ENCODE peak calls at places on chromosomes 1 and 21, in seven cellular contexts. One of them, this sample, is unnamed.

GRCh38 chr1:212173572-212173971 is 111.6 kb upstream of the PPP2R5A start:
- DNase-seq in NCI-H774: no peak
- DNase-seq in memory B cell: no peak
- DNase-seq in stimulated activated CD8-positive, alpha-beta memory T cell treated with anti-CD3 and anti-CD28 coated beads, Interleukin-4, amount 100 ng/mL, for 1 hour: no peak
- DNase-seq in activated CD8-positive, alpha-beta T cell treated with anti-CD3 and anti-CD28 coated beads for 36 hours: no peak
- DNase-seq in iris pigment epithelial cell: no peak
- DNase-seq in HT1080: no peak
- DNase-seq in this sample: no peak

GRCh38 chr1:85850238-85850637 is 142.0 kb upstream of the ZNHIT6 start:
- DNase-seq in HT1080: peak; percentile 88
- DNase-seq in NCI-H774: no peak
- DNase-seq in activated CD8-positive, alpha-beta T cell treated with anti-CD3 and anti-CD28 coated beads for 36 hours: no peak
- DNase-seq in iris pigment epithelial cell: peak; percentile 97
- DNase-seq in memory B cell: no peak
- DNase-seq in stimulated activated CD8-positive, alpha-beta memory T cell treated with anti-CD3 and anti-CD28 coated beads, Interleukin-4, amount 100 ng/mL, for 1 hour: no peak
- DNase-seq in this sample: peak; percentile 10

GRCh38 chr1:214983126-214983869 is 99.2 kb upstream of the KCNK2 start:
- DNase-seq in memory B cell: no peak
- DNase-seq in stimulated activated CD8-positive, alpha-beta memory T cell treated with anti-CD3 and anti-CD28 coated beads, Interleukin-4, amount 100 ng/mL, for 1 hour: no peak
- DNase-seq in iris pigment epithelial cell: peak; percentile 77
- DNase-seq in HT1080: peak; percentile 59
- DNase-seq in NCI-H774: no peak
- DNase-seq in activated CD8-positive, alpha-beta T cell treated with anti-CD3 and anti-CD28 coated beads for 36 hours: no peak
- DNase-seq in this sample: no peak

GRCh38 chr1:178238722-178239510 is 145.0 kb downstream of the RASAL2 start:
- DNase-seq in memory B cell: no peak
- DNase-seq in iris pigment epithelial cell: peak; percentile 99
- DNase-seq in HT1080: peak; percentile 99
- DNase-seq in NCI-H774: no peak
- DNase-seq in stimulated activated CD8-positive, alpha-beta memory T cell treated with anti-CD3 and anti-CD28 coated beads, Interleukin-4, amount 100 ng/mL, for 1 hour: no peak
- DNase-seq in activated CD8-positive, alpha-beta T cell treated with anti-CD3 and anti-CD28 coated beads for 36 hours: no peak
- DNase-seq in this sample: peak; percentile 72

GRCh38 chr1:9859252-9860014 is 35.7 kb upstream of the CLSTN1 start:
- DNase-seq in memory B cell: no peak
- DNase-seq in HT1080: no peak
- DNase-seq in activated CD8-positive, alpha-beta T cell treated with anti-CD3 and anti-CD28 coated beads for 36 hours: no peak
- DNase-seq in iris pigment epithelial cell: no peak
- DNase-seq in stimulated activated CD8-positive, alpha-beta memory T cell treated with anti-CD3 and anti-CD28 coated beads, Interleukin-4, amount 100 ng/mL, for 1 hour: no peak
- DNase-seq in NCI-H774: no peak
- DNase-seq in this sample: peak; percentile 26

GRCh38 chr21:34271452-34271851 is 92.4 kb upstream of the KCNE2 start:
- DNase-seq in iris pigment epithelial cell: no peak
- DNase-seq in activated CD8-positive, alpha-beta T cell treated with anti-CD3 and anti-CD28 coated beads for 36 hours: no peak
- DNase-seq in memory B cell: no peak
- DNase-seq in HT1080: no peak
- DNase-seq in NCI-H774: no peak
- DNase-seq in stimulated activated CD8-positive, alpha-beta memory T cell treated with anti-CD3 and anti-CD28 coated beads, Interleukin-4, amount 100 ng/mL, for 1 hour: no peak
- DNase-seq in this sample: no peak

GRCh38 chr21:28345934-28346333 is 646.7 kb downstream of the LTN1 start:
- DNase-seq in iris pigment epithelial cell: no peak
- DNase-seq in NCI-H774: no peak
- DNase-seq in memory B cell: no peak
- DNase-seq in stimulated activated CD8-positive, alpha-beta memory T cell treated with anti-CD3 and anti-CD28 coated beads, Interleukin-4, amount 100 ng/mL, for 1 hour: no peak
- DNase-seq in HT1080: no peak
- DNase-seq in activated CD8-positive, alpha-beta T cell treated with anti-CD3 and anti-CD28 coated beads for 36 hours: no peak
- DNase-seq in this sample: no peak

GRCh38 chr1:55217226-55217996 is 2.2 kb upstream of the USP24 start:
- DNase-seq in memory B cell: peak; percentile 18
- DNase-seq in NCI-H774: peak; percentile 38
- DNase-seq in iris pigment epithelial cell: no peak
- DNase-seq in HT1080: peak; percentile 12
- DNase-seq in stimulated activated CD8-positive, alpha-beta memory T cell treated with anti-CD3 and anti-CD28 coated beads, Interleukin-4, amount 100 ng/mL, for 1 hour: no peak
- DNase-seq in activated CD8-positive, alpha-beta T cell treated with anti-CD3 and anti-CD28 coated beads for 36 hours: peak; percentile 49
- DNase-seq in this sample: peak; percentile 63

GRCh38 chr1:179589524-179589923 is 2.1 kb upstream of the TDRD5 start:
- DNase-seq in NCI-H774: no peak
- DNase-seq in memory B cell: no peak
- DNase-seq in HT1080: no peak
- DNase-seq in activated CD8-positive, alpha-beta T cell treated with anti-CD3 and anti-CD28 coated beads for 36 hours: no peak
- DNase-seq in iris pigment epithelial cell: peak; percentile 6
- DNase-seq in stimulated activated CD8-positive, alpha-beta memory T cell treated with anti-CD3 and anti-CD28 coated beads, Interleukin-4, amount 100 ng/mL, for 1 hour: no peak
- DNase-seq in this sample: no peak

This sample was measured in endothelial cell of umbilical vein.